ENCODE peak calls at places on chromosomes 16 and 17, in seven cellular contexts. P is ovary, D is heart left ventricle, J is adrenal gland, I is prostate gland, N is breast epithelium, F is HCT116. R is an unnamed sample. For H3K4me1, the result is how much of the 10 kb centered on the place peaks cover.

GRCh38 chr17:57284984-57285646 is 28.8 kb downstream of the MSI2 start:
- DNase-seq in F (no peak), D (no peak), I (no peak), J (no peak), P (peak), N (no peak), R (peak)

GRCh38 chr17:73480740-73481139 is 163.5 kb downstream of the SDK2 start:
- DNase-seq in D (peak), P (no peak), F (no peak), J (no peak), N (no peak), I (no peak), R (no peak)

GRCh38 chr17:33739714-33740113 is 446.6 kb upstream of the ASIC2 start:
- DNase-seq in D (no peak), I (no peak), N (no peak), J (no peak), P (no peak), F (no peak), R (no peak)

GRCh38 chr16:2475413-2476344 is 752 bp downstream of the TBC1D24 start:
- DNase-seq in J (no peak), I (no peak), P (peak), N (no peak), F (no peak), D (no peak), R (peak)

GRCh38 chr16:22955461-22956145 is 141.6 kb downstream of the HS3ST2 start:
- DNase-seq in N (no peak), D (no peak), P (no peak), J (no peak), I (no peak), F (no peak), R (no peak)

GRCh38 chr17:3602499-3602898 is 6.7 kb downstream of the TRPV1 start:
- DNase-seq in D (no peak), N (no peak), J (peak), I (no peak), P (no peak), F (peak), R (no peak)

GRCh38 chr16:81175325-81175891 is 63.1 kb upstream of the BCO1 start:
- DNase-seq in N (no peak), I (peak), F (no peak), J (peak), P (no peak), D (no peak), R (no peak)

GRCh38 chr16:3127745-3128144 is 7.1 kb upstream of the ZNF213 start:
- DNase-seq in N (no peak), D (no peak), F (no peak), J (no peak), I (no peak), P (no peak), R (no peak)

GRCh38 chr17:1769826-1770477 is 8.1 kb downstream of the SERPINF1 start:
- DNase-seq in D (no peak), F (no peak), P (no peak), I (peak), J (no peak), N (peak), R (no peak)

GRCh38 chr16:81585785-81586184 is 141.2 kb downstream of the CMIP start:
- DNase-seq in J (no peak), D (no peak), N (no peak), I (no peak), P (no peak), F (peak), R (no peak)

GRCh38 chr17:44219126-44219635 is 294 bp downstream of the UBTF start:
- DNase-seq in J (peak), F (no peak), D (peak), P (peak), N (peak), I (peak), R (no peak)

GRCh38 chr17:48261297-48261880 is 153.8 kb downstream of the SNX11 start:
- DNase-seq in J (no peak), F (peak), I (no peak), N (no peak), D (peak), P (no peak), R (no peak)

GRCh38 chr17:37493249-37494027 is 3.7 kb downstream of the DUSP14 start:
- DNase-seq in F (peak), D (no peak), I (no peak), P (no peak), N (no peak), J (no peak), R (no peak)

GRCh38 chr16:22035094-22035675 is 27.3 kb downstream of the MOSMO start:
- DNase-seq in F (no peak), P (no peak), I (no peak), N (no peak), D (no peak), J (no peak), R (no peak)

GRCh38 chr17:54153423-54153822 is 330.7 kb downstream of the KIF2B start:
- DNase-seq in J (no peak), N (no peak), P (no peak), F (no peak), D (no peak), I (no peak), R (no peak)

GRCh38 chr17:79857095-79857494 is 17.9 kb upstream of the CBX4 start:
- DNase-seq in F (no peak), I (no peak), P (no peak), J (no peak), D (no peak), N (peak), R (no peak)

GRCh38 chr17:57730026-57730701 is 14.9 kb downstream of the CCDC182 start:
- DNase-seq in J (no peak), P (no peak), N (no peak), F (no peak), I (no peak), D (no peak), R (no peak)

GRCh38 chr16:76650579-76650978 is 373.4 kb downstream of the CNTNAP4 start:
- DNase-seq in P (no peak), F (no peak), D (no peak), I (no peak), N (no peak), J (no peak), R (no peak)

GRCh38 chr17:64213995-64214507 is 49.0 kb downstream of the TEX2 start:
- DNase-seq in D (no peak), I (no peak), J (no peak), N (no peak), F (no peak), P (no peak), R (no peak)

GRCh38 chr17:11340798-11341197 is 99.8 kb downstream of the SHISA6 start:
- DNase-seq in F (no peak), P (no peak), I (no peak), N (no peak), J (no peak), D (no peak), R (no peak)

GRCh38 chr17:36657763-36658490 is 56.5 kb downstream of the MRM1 start:
- DNase-seq in J (peak), D (no peak), N (no peak), I (no peak), F (no peak), P (no peak), R (no peak)

GRCh38 chr16:19136549-19137196 is 22.9 kb downstream of the ITPRIPL2 start:
- DNase-seq in P (no peak), F (no peak), D (no peak), J (peak), I (no peak), N (no peak), R (no peak)

GRCh38 chr16:12142157-12142556 is 165.6 kb downstream of the SNX29 start:
- DNase-seq in J (no peak), F (no peak), I (no peak), N (no peak), D (peak), P (no peak), R (no peak)

DNA sequence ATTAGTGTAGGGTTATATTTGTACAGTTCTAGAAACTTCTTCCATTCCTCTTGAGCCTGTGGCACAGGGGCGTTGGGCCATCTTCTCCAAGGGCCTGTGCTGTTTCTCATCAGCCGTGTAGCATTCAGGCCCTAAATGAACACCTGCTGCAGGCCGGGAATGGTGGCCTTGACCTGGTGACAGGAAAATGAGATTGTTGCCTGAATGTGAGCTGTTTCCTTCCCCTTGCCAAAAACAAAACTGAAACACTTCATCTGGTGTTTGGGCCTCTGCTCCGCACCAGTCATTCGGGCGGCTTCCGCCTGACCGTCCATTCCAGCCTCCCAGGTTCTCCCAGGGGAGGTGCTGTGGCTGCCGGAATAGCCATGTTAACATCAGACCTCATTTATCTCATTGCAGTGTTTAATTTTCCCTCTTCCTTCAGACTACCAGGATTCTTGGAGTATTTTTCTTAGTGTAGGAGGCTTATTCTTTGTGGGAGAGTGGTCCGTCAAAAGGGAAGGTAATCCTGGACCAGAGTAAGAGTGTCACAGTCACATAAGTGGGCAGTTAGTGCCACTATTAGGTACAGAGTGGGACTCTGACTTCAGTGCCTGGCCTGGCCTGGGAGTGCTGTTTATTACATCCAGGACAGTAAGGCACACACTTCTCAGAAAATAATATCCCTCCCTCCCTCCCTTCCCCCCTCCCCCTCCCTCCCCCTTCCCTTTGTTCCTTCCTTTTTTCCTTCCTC is 61.9 kb downstream of the WWP2 start:
- DNase-seq in I (no peak), P (peak), J (peak), F (no peak), N (no peak), D (peak), R (peak)
- TF ChIP-seq POLR2A in I (no peak), P (no peak), J (peak), F (no peak), N (no peak), D (no peak), R (no peak)

GRCh38 chr17:41652461-41652960 is 28.1 kb upstream of the KRT17 start:
- DNase-seq in J (no peak), N (no peak), P (no peak), D (no peak), I (peak), F (no peak), R (peak)
- H3K4me1 ChIP-seq in J (under half), N (half or more), P (under half), D (under half), I (under half), F (half or more), R (under half)

GRCh38 chr16:85171809-85172464 is 59.7 kb upstream of the CIBAR2 start:
- DNase-seq in J (no peak), F (no peak), D (no peak), I (no peak), P (no peak), N (no peak), R (no peak)
- TF ChIP-seq POLR2A in J (no peak), F (no peak), D (no peak), I (no peak), P (no peak), N (no peak), R (no peak)

GRCh38 chr16:75066861-75067447 is 49.6 kb downstream of the LDHD start:
- DNase-seq in P (no peak), N (no peak), I (no peak), F (no peak), D (no peak), J (no peak), R (no peak)

GRCh38 chr16:75063549-75064082 is 53.0 kb downstream of the LDHD start:
- DNase-seq in F (no peak), D (no peak), P (no peak), N (no peak), J (no peak), I (no peak), R (no peak)

GRCh38 chr16:75062944-75063444 is 53.6 kb downstream of the LDHD start:
- DNase-seq in N (no peak), F (no peak), D (no peak), P (no peak), J (no peak), I (no peak), R (peak)

GRCh38 chr16:75064403-75065148 is 52.0 kb downstream of the LDHD start:
- DNase-seq in D (no peak), N (no peak), F (no peak), P (no peak), I (peak), J (no peak), R (no peak)

GRCh38 chr16:75065149-75065807 is 51.3 kb downstream of the LDHD start:
- DNase-seq in N (no peak), J (no peak), D (no peak), P (no peak), F (no peak), I (peak), R (peak)
- H3K4me1 ChIP-seq in N (under half), J (under half), D (half or more), P (under half), F (under half), I (under half), R (under half)

GRCh38 chr16:4246777-4247476 is 5.0 kb upstream of the SRL start:
- DNase-seq in P (no peak), F (no peak), I (no peak), D (no peak), N (no peak), J (no peak), R (no peak)
- TF ChIP-seq POLR2A in P (no peak), F (no peak), I (no peak), D (no peak), N (no peak), J (no peak), R (no peak)

GRCh38 chr16:75068075-75068474 is 48.5 kb downstream of the LDHD start:
- DNase-seq in I (no peak), D (no peak), N (no peak), F (no peak), J (no peak), P (no peak), R (no peak)

GRCh38 chr16:75061677-75062076 is 54.9 kb downstream of the LDHD start:
- DNase-seq in P (no peak), N (no peak), J (no peak), I (no peak), D (no peak), F (no peak), R (no peak)

GRCh38 chr16:75062135-75062943 is 54.2 kb downstream of the LDHD start:
- DNase-seq in D (peak), P (peak), I (no peak), F (no peak), J (peak), N (no peak), R (no peak)

GRCh38 chr16:75068632-75069031 is 47.9 kb downstream of the LDHD start:
- DNase-seq in N (no peak), I (no peak), F (no peak), J (no peak), P (no peak), D (no peak), R (no peak)

GRCh38 chr16:75065808-75066149 is 50.8 kb downstream of the LDHD start:
- DNase-seq in D (no peak), F (no peak), J (no peak), P (no peak), N (no peak), I (no peak), R (no peak)
- H3K4me1 ChIP-seq in D (half or more), F (under half), J (under half), P (under half), N (under half), I (under half), R (under half)